ENCODE peak calls at places on chromosomes 13 and 19, in nine cellular contexts. D, S, I, Y, G, B, H, K and R are unnamed samples.

GRCh38 chr19:3154957-3155736 is 19.3 kb downstream of the GNA15 start:
- DNase-seq in K (peak; percentile 96), Y (no peak), I (peak; percentile 100), G (no peak), S (no peak), B (peak; percentile 65), H (no peak), D (peak; percentile 99), R (peak; percentile 85)

GRCh38 chr19:6947745-6948144 is 60.4 kb downstream of the ADGRE1 start:
- DNase-seq in K (no peak), D (peak; percentile 62), B (no peak), S (no peak), I (peak; percentile 21), Y (no peak), G (no peak), H (no peak), R (no peak)

GRCh38 chr13:79481685-79482052 is 714 bp downstream of the NDFIP2 start:
- DNase-seq in D (no peak), S (no peak), G (no peak), Y (no peak), B (no peak), I (peak; percentile 77), H (peak; percentile 25), K (no peak), R (no peak)

GRCh38 chr13:112583592-112584277 is 4.2 kb downstream of the TUBGCP3 start:
- DNase-seq in G (no peak), B (no peak), I (no peak), K (no peak), Y (no peak), S (no peak), D (no peak), H (no peak), R (no peak)

GRCh38 chr13:71864981-71865857 is 1.8 kb downstream of the DACH1 start:
- DNase-seq in Y (peak; percentile 61), K (no peak), G (no peak), B (peak; percentile 59), S (peak; percentile 77), I (no peak), D (peak; percentile 12), H (peak; percentile 34), R (no peak)

GRCh38 chr13:30829145-30829544 is 76.9 kb upstream of the MEDAG start:
- DNase-seq in D (peak; percentile 38), G (no peak), B (no peak), K (no peak), I (peak; percentile 99), S (no peak), Y (no peak), H (peak; percentile 34), R (peak; percentile 81)

GRCh38 chr19:51777570-51778460 is 16.8 kb downstream of the FPR2 start:
- DNase-seq in D (peak; percentile 98), H (peak; percentile 91), I (peak; percentile 70), Y (no peak), S (peak; percentile 81), K (peak; percentile 11), G (peak; percentile 84), B (peak; percentile 67), R (peak; percentile 32)

GRCh38 chr19:27858981-27859581 is 1353.9 kb downstream of the UQCRFS1 start:
- DNase-seq in D (no peak), K (no peak), B (no peak), I (no peak), Y (no peak), S (no peak), G (peak; percentile 56), H (no peak), R (no peak)

DNA sequence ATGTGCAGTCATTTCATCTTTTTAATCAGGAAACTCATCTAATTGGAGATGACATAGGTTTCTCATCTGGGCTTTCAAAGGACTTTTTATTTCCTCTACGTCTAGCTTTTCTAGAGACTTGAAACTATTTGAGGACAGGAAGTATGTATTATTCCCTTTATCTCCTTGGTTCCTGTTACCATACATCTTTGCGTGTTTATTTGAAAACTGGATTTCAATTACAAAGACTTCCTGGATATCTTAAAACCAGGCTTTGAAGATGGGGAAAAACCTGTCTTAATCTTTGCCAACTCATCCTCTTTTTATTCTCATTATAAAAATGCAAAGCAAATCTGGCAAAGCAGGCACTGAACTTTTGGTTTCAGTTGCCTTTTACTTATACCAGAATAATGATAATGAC is 130.5 kb downstream of the LMO7 start:
- DNase-seq in B (no peak), I (no peak), K (no peak), H (no peak), S (no peak), D (no peak), G (no peak), Y (no peak), R (no peak)
- H3K4me3 ChIP-seq in B (no peak overlapping the region), I (no peak overlapping the region), K (no peak overlapping the region), H (no peak overlapping the region), S (no peak overlapping the region), D (no peak overlapping the region), G (no peak overlapping the region), Y (no peak overlapping the region), R (no peak overlapping the region)

GRCh38 chr19:45296365-45296764 is 26.3 kb downstream of the CKM start:
- DNase-seq in I (no peak), D (no peak), H (no peak), G (no peak), S (no peak), Y (no peak), B (no peak), K (no peak), R (no peak)
- H3K36me3 ChIP-seq in I (peaks cover 9% of the 10 kb centered on the region), D (no peaks in the 10 kb centered on the region), H (peaks cover 4% of the 10 kb centered on the region), G (peaks cover 17% of the 10 kb centered on the region), S (peaks cover 45% of the 10 kb centered on the region), Y (no peaks in the 10 kb centered on the region), B (no peaks in the 10 kb centered on the region), K (peaks cover 22% of the 10 kb centered on the region), R (no peaks in the 10 kb centered on the region)

GRCh38 chr13:93226623-93227279 is at the start of gene GPC6:
- DNase-seq in I (peak; percentile 58), G (peak; percentile 75), D (peak; percentile 97), H (peak; percentile 87), B (peak; percentile 79), S (peak; percentile 80), K (no peak), Y (peak; percentile 58), R (peak; percentile 62)

GRCh38 chr13:93224545-93224944 is 2.1 kb upstream of the GPC6 start:
- DNase-seq in D (peak; percentile 77), B (no peak), H (peak; percentile 35), S (peak; percentile 86), Y (no peak), I (no peak), K (no peak), G (peak; percentile 76), R (no peak)

GRCh38 chr13:93227280-93227905 is 786 bp downstream of the GPC6 start:
- DNase-seq in K (no peak), G (no peak), S (peak; percentile 79), H (peak; percentile 69), Y (peak; percentile 69), D (peak; percentile 70), B (peak; percentile 68), I (no peak), R (peak; percentile 10)

GRCh38 chr13:93226065-93226622 is 463 bp upstream of the GPC6 start:
- DNase-seq in H (no peak), D (no peak), K (no peak), Y (no peak), S (no peak), G (no peak), B (no peak), I (no peak), R (peak; percentile 23)

DNA sequence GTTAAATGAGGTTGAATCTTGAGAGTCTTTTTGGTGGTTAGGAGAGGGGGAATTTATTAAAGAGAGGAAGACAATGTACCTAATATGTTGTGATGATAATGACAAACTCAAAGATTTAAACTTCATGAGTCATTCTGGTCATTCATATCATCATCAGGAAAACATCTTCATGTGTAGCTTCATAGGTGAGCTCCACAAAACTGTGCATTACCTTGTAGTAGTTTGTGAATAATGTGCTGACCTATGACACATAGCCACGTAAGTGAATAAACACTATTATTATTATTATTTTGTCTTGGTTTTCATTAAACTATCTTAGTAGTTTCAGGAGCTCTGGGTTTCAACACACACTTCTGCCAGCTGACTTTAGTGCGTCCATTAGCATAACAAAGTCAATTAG is 997 bp upstream of the GPC6 start:
- DNase-seq in I (peak; percentile 54), H (no peak), D (no peak), S (no peak), G (no peak), B (no peak), K (no peak), Y (no peak), R (no peak)
- H3K4me3 ChIP-seq in I (no peak overlapping the region), H (peak overlapping the region; percentile 48), D (peak overlapping the region; percentile 84), S (peak overlapping the region; percentile 99), G (no peak overlapping the region), B (no peak overlapping the region), K (no peak overlapping the region), Y (peak overlapping the region; percentile 76), R (no peak overlapping the region)

GRCh38 chr19:46385636-46386035 is 27.7 kb downstream of the CCDC8 start:
- DNase-seq in D (no peak), Y (peak; percentile 27), H (no peak), S (no peak), G (no peak), B (no peak), I (no peak), K (no peak), R (no peak)
- H3K36me3 ChIP-seq in D (peaks cover 48% of the 10 kb centered on the region), Y (peaks cover 5% of the 10 kb centered on the region), H (peaks cover 6% of the 10 kb centered on the region), S (peaks cover 84% of the 10 kb centered on the region), G (peaks cover 93% of the 10 kb centered on the region), B (peaks cover 84% of the 10 kb centered on the region), I (peaks cover 42% of the 10 kb centered on the region), K (peaks cover 34% of the 10 kb centered on the region), R (peaks cover 5% of the 10 kb centered on the region)

GRCh38 chr13:23901365-23901764 is 4.1 kb upstream of the C1QTNF9B start:
- DNase-seq in B (no peak), D (no peak), S (no peak), Y (no peak), K (no peak), I (peak; percentile 70), G (no peak), H (no peak), R (no peak)
- H3K4me3 ChIP-seq in B (no peak overlapping the region), D (no peak overlapping the region), S (no peak overlapping the region), Y (no peak overlapping the region), K (no peak overlapping the region), I (no peak overlapping the region), G (no peak overlapping the region), H (no peak overlapping the region), R (no peak overlapping the region)